ENCODE peak calls at places on chromosomes 11 and 22, in five cellular contexts. G is progenitor cell of endocrine pancreas, E is pancreas, Y is PC-3, P is HFF-Myc. U is an unnamed sample.

GRCh38 chr22:22810018-22810427 is 77.6 kb upstream of the IGLL5 start:
- DNase-seq in G (peak; percentile 63), E (peak; percentile 86), Y (no peak), P (no peak), U (peak; percentile 42)

GRCh38 chr22:40200795-40201194 is 23.1 kb downstream of the TNRC6B start:
- DNase-seq in G (no peak), E (no peak), Y (no peak), P (no peak), U (no peak)

GRCh38 chr22:24731786-24732185 is 42.7 kb downstream of the PIWIL3 start:
- DNase-seq in G (no peak), E (no peak), Y (no peak), P (no peak), U (no peak)

GRCh38 chr22:29031236-29031982 is 30.2 kb downstream of the C22orf31 start:
- DNase-seq in G (no peak), E (peak; percentile 68), Y (peak; percentile 83), P (peak; percentile 89), U (no peak)

GRCh38 chr22:20946080-20946986 is 20.7 kb upstream of the AIFM3 start:
- DNase-seq in G (no peak), E (no peak), Y (peak; percentile 42), P (no peak), U (no peak)

GRCh38 chr22:30667092-30667485 is 586 bp downstream of the DUSP18 start:
- DNase-seq in G (no peak), E (no peak), Y (no peak), P (no peak), U (peak; percentile 11)

GRCh38 chr22:37282385-37282677 is at the start of gene CYTH4:
- DNase-seq in G (no peak), E (no peak), Y (peak; percentile 58), P (no peak), U (peak; percentile 70)

GRCh38 chr11:123511037-123511870 is 81.2 kb downstream of the GRAMD1B start:
- DNase-seq in G (peak; percentile 85), E (peak; percentile 85), Y (peak; percentile 96), P (peak; percentile 82), U (peak; percentile 92)

GRCh38 chr11:76799061-76799804 is 16.1 kb downstream of the TSKU start:
- DNase-seq in G (peak; percentile 82), E (peak; percentile 91), Y (peak; percentile 81), P (no peak), U (peak; percentile 87)

GRCh38 chr11:8011981-8012444 is 24.9 kb downstream of the EIF3F start:
- DNase-seq in G (no peak), E (no peak), Y (peak; percentile 48), P (no peak), U (no peak)

GRCh38 chr11:122317337-122317736 is 201.3 kb upstream of the BLID start:
- DNase-seq in G (no peak), E (no peak), Y (no peak), P (no peak), U (no peak)

GRCh38 chr22:27610863-27611786 is 190.4 kb downstream of the MN1 start:
- DNase-seq in G (no peak), E (peak; percentile 41), Y (no peak), P (no peak), U (peak; percentile 7)

GRCh38 chr11:88596786-88597185 is 259.2 kb upstream of the CTSC start:
- DNase-seq in G (no peak), E (no peak), Y (peak; percentile 60), P (no peak), U (no peak)

GRCh38 chr22:39932918-39933649 is 27.1 kb upstream of the TMA7B start:
- DNase-seq in G (no peak), E (peak; percentile 74), Y (peak; percentile 52), P (no peak), U (peak; percentile 64)

GRCh38 chr11:30281476-30282288 is 41.2 kb upstream of the ARL14EP start:
- DNase-seq in G (no peak), E (no peak), Y (no peak), P (no peak), U (no peak)

GRCh38 chr11:47485112-47485511 is 36.2 kb upstream of the RAPSN start:
- DNase-seq in G (no peak), E (no peak), Y (no peak), P (no peak), U (peak; percentile 6)

GRCh38 chr11:117064275-117064674 is 34.0 kb downstream of the SIK3 start:
- DNase-seq in G (no peak), E (no peak), Y (peak; percentile 47), P (no peak), U (no peak)

GRCh38 chr11:40602866-40603578 is 856.4 kb downstream of the LRRC4C start:
- DNase-seq in G (no peak), E (no peak), Y (peak; percentile 58), P (no peak), U (no peak)

GRCh38 chr11:121721961-121722360 is 269.2 kb upstream of the SORL1-AS1 start:
- DNase-seq in G (no peak), E (no peak), Y (no peak), P (no peak), U (no peak)

GRCh38 chr11:119320593-119321524 is 3.9 kb upstream of the MCAM start:
- DNase-seq in G (no peak), E (peak; percentile 77), Y (peak; percentile 21), P (no peak), U (peak; percentile 70)

GRCh38 chr11:59641156-59641555 is 25.6 kb upstream of the OSBP start:
- DNase-seq in G (no peak), E (no peak), Y (peak; percentile 71), P (no peak), U (no peak)

GRCh38 chr11:112961751-112962747 is 829 bp downstream of the NCAM1 start:
- DNase-seq in G (peak; percentile 22), E (peak; percentile 67), Y (no peak), P (no peak), U (peak; percentile 83)

GRCh38 chr11:100719809-100720221 is 32.7 kb downstream of the ARHGAP42 start:
- DNase-seq in G (no peak), E (no peak), Y (peak; percentile 94), P (peak; percentile 75), U (no peak)

GRCh38 chr11:10314199-10315072 is 9.6 kb downstream of the ADM start:
- DNase-seq in G (no peak), E (no peak), Y (peak; percentile 66), P (no peak), U (peak; percentile 68)

GRCh38 chr11:45366196-45366595 is 80.1 kb upstream of the SYT13 start:
- DNase-seq in G (no peak), E (no peak), Y (no peak), P (no peak), U (no peak)

GRCh38 chr11:11241284-11241683 is 111.8 kb downstream of the CSNK2A3 start:
- DNase-seq in G (no peak), E (no peak), Y (no peak), P (no peak), U (no peak)

GRCh38 chr11:392102-392777 is 1.8 kb upstream of the PKP3 start:
- DNase-seq in G (no peak), E (no peak), Y (no peak), P (no peak), U (no peak)
- TF ChIP-seq CTCF in G (no peak), E (no peak), Y (no peak), P (no peak), U (no peak)

GRCh38 chr11:106858200-106858599 is 160.1 kb downstream of the GUCY1A2 start:
- DNase-seq in G (no peak), E (no peak), Y (no peak), P (no peak), U (no peak)

GRCh38 chr11:106854429-106854828 is 163.8 kb downstream of the GUCY1A2 start:
- DNase-seq in G (no peak), E (no peak), Y (no peak), P (no peak), U (no peak)

GRCh38 chr11:106853850-106854401 is 164.3 kb downstream of the GUCY1A2 start:
- DNase-seq in G (no peak), E (no peak), Y (no peak), P (no peak), U (no peak)
- TF ChIP-seq CTCF in G (no peak), E (no peak), Y (no peak), P (no peak), U (no peak)

DNA sequence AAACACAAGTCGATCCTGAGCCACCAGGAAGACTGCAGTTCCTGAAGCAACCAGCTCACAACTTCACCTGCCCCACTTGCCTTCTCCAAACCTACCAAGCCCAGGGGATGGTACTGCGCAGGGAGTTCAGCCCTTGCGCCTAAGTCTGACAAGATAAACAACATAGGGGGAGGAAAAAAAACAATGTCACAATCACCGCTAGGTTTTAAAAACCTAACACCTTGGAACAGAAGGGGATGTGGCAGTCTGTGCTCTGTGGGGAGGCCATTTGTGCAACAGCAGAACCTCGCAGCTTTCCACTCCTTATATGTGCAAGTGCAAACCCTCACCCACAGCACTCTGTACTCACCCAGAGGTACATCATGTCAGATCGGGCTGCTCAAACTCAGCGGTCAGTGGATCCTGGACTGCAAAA is 134.2 kb downstream of the RBFOX2 start:
- DNase-seq in G (no peak), E (no peak), Y (no peak), P (no peak), U (no peak)
- TF ChIP-seq CTCF in G (no peak), E (no peak), Y (no peak), P (no peak), U (no peak)

GRCh38 chr11:78587446-78587845 is 12.8 kb upstream of the NARS2 start:
- DNase-seq in G (no peak), E (no peak), Y (no peak), P (no peak), U (no peak)

GRCh38 chr11:78588517-78588916 is 13.9 kb upstream of the NARS2 start:
- DNase-seq in G (no peak), E (no peak), Y (no peak), P (no peak), U (no peak)

GRCh38 chr11:78583889-78584288 is 9.2 kb upstream of the NARS2 start:
- DNase-seq in G (no peak), E (no peak), Y (no peak), P (no peak), U (no peak)

DNA sequence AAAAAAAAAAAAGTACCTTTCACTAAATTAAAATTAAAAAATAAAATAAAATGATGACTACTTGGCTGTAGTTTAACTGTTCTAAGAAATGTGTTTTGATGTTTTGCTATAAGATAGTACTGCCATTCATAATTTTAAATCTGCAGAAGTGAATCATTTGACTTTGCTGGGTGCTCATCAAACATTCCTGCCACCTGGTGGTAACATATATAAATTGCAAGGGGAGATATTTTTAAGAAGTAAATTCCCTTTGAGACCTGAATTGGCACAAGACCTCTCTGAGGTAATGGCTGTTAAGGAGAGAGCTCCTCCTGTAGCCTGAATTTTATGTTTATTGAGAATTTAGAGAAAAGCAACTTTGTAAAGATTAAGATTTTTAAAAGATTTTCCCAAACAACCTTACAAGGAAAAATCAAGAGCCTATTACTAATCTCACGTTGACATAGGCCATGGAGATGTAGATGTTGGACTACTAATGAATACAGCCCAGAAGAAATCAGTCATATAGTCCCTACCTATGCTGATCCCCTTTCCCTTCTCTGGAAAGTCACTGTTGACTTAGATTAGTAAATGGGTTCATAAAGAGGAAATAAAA is 11.9 kb upstream of the NARS2 start:
- DNase-seq in G (no peak), E (no peak), Y (peak; percentile 62), P (no peak), U (peak; percentile 58)
- TF ChIP-seq CTCF in G (peak; percentile 56), E (peak; percentile 31), Y (peak; percentile 80), P (peak; percentile 45), U (peak; percentile 51)

U was measured in NB4.